ENCODE peak calls at places on chromosomes 5 and 9, in eight cellular contexts. X, B, S, A, O, C, H and W are unnamed samples.
A peak's percentile ranks its signal among the peaks of the same experiment; 100 is the strongest.

GRCh38 chr5:132496631-132497487 is 6.3 kb upstream of the IRF1 start:
- DNase-seq in A (peak; percentile 94), H (peak; percentile 50), O (peak; percentile 71), X (peak; percentile 52), C (peak; percentile 91), B (peak; percentile 76), S (peak; percentile 75), W (peak; percentile 58)

GRCh38 chr9:133238272-133238850 is 29.3 kb upstream of the OBP2B start:
- DNase-seq in X (no peak), O (peak; percentile 32), C (peak; percentile 93), S (peak; percentile 85), A (no peak), H (peak; percentile 82), B (peak; percentile 33), W (no peak)

GRCh38 chr9:127175764-127176163 is 53.3 kb upstream of the ANGPTL2 start:
- DNase-seq in A (no peak), X (no peak), S (no peak), C (no peak), B (no peak), H (peak; percentile 9), O (no peak), W (no peak)

GRCh38 chr5:98391921-98392625 is 381.4 kb upstream of the RGMB start:
- DNase-seq in A (no peak), C (no peak), H (no peak), O (no peak), S (no peak), B (no peak), X (no peak), W (no peak)

GRCh38 chr9:94687451-94687850 is 39.0 kb upstream of the AOPEP start:
- DNase-seq in H (no peak), O (no peak), B (no peak), X (no peak), A (no peak), S (no peak), C (no peak), W (no peak)

GRCh38 chr9:121299467-121300282 is 31.7 kb downstream of the GSN start:
- DNase-seq in A (no peak), B (no peak), C (peak; percentile 89), S (peak; percentile 36), O (peak; percentile 4), X (no peak), H (peak; percentile 57), W (no peak)

GRCh38 chr5:122507581-122507980 is 195.5 kb downstream of the SNCAIP start:
- DNase-seq in H (no peak), C (no peak), B (no peak), A (no peak), S (no peak), O (no peak), X (no peak), W (no peak)

GRCh38 chr5:91111473-91112238 is 271.5 kb downstream of the ARRDC3 start:
- DNase-seq in B (peak; percentile 34), H (no peak), C (no peak), O (no peak), A (no peak), X (no peak), S (no peak), W (no peak)

GRCh38 chr5:16616536-16617271 is at the start of gene RETREG1:
- DNase-seq in S (peak; percentile 46), H (peak; percentile 71), O (peak; percentile 82), A (peak; percentile 86), X (peak; percentile 65), B (peak; percentile 69), C (peak; percentile 68), W (peak; percentile 74)

GRCh38 chr9:25724424-25724823 is 46.2 kb upstream of the TUSC1 start:
- DNase-seq in H (no peak), A (no peak), S (no peak), B (no peak), C (no peak), X (no peak), O (no peak), W (no peak)

GRCh38 chr5:180636403-180637075 is 12.9 kb downstream of the FLT4 start:
- DNase-seq in C (no peak), X (no peak), S (no peak), B (no peak), O (no peak), A (no peak), H (peak; percentile 10), W (no peak)

GRCh38 chr9:79663299-79663698 is 91.5 kb downstream of the TLE4 start:
- DNase-seq in H (no peak), O (no peak), X (no peak), S (no peak), A (no peak), B (no peak), C (no peak), W (no peak)

GRCh38 chr9:137429546-137429890 is 6.3 kb downstream of the NOXA1 start:
- DNase-seq in O (no peak), C (no peak), B (no peak), S (no peak), X (no peak), H (no peak), A (no peak), W (no peak)

GRCh38 chr5:42923710-42924109 is 112.0 kb upstream of the SELENOP start:
- DNase-seq in C (no peak), O (no peak), S (no peak), H (no peak), B (no peak), X (no peak), A (no peak), W (no peak)

GRCh38 chr9:131203438-131204219 is 72.7 kb downstream of the FAM78A start:
- DNase-seq in O (no peak), S (no peak), H (peak; percentile 38), A (no peak), X (no peak), B (no peak), C (no peak), W (no peak)

GRCh38 chr5:151612689-151613427 is 21.7 kb upstream of the FAT2 start:
- DNase-seq in C (no peak), X (no peak), O (peak; percentile 45), A (no peak), B (no peak), S (peak; percentile 82), H (no peak), W (no peak)

GRCh38 chr5:54309237-54309636 is 1.1 kb downstream of the ARL15 start:
- DNase-seq in H (no peak), O (no peak), A (no peak), S (peak; percentile 27), C (no peak), B (peak; percentile 37), X (no peak), W (no peak)

GRCh38 chr5:115859378-115859777 is 17.6 kb downstream of the AP3S1 start:
- DNase-seq in B (no peak), X (no peak), O (no peak), A (no peak), S (no peak), H (no peak), C (no peak), W (no peak)

GRCh38 chr5:68757813-68758212 is 336.0 kb upstream of the SLC30A5 start:
- DNase-seq in H (no peak), A (no peak), B (no peak), C (no peak), S (no peak), O (no peak), X (no peak), W (no peak)

GRCh38 chr9:23041466-23041865 is 594.8 kb downstream of the DMRTA1 start:
- DNase-seq in B (no peak), A (no peak), S (no peak), O (no peak), C (no peak), H (no peak), X (no peak), W (no peak)

GRCh38 chr5:22329683-22330082 is 523.5 kb downstream of the CDH12 start:
- DNase-seq in C (no peak), A (no peak), S (no peak), X (no peak), H (no peak), B (no peak), O (no peak), W (no peak)

GRCh38 chr5:108515706-108516105 is 133.8 kb upstream of the FBXL17 start:
- DNase-seq in B (no peak), S (no peak), C (no peak), O (no peak), X (no peak), A (no peak), H (no peak), W (no peak)

GRCh38 chr9:33229359-33230120 is 10.4 kb upstream of the SPINK4 start:
- DNase-seq in O (no peak), C (no peak), S (peak; percentile 94), B (no peak), A (no peak), H (no peak), X (no peak), W (no peak)

GRCh38 chr9:136378171-136379002 is 4.9 kb upstream of the CARD9 start:
- DNase-seq in O (no peak), X (no peak), S (no peak), B (no peak), H (no peak), C (no peak), A (no peak), W (no peak)

GRCh38 chr5:76114192-76114795 is 31.1 kb downstream of the SV2C start:
- DNase-seq in S (no peak), A (no peak), H (no peak), B (peak; percentile 11), O (no peak), C (peak; percentile 7), X (no peak), W (no peak)

GRCh38 chr9:137053944-137054931 is at the start of gene ENTPD2:
- DNase-seq in S (peak; percentile 70), C (no peak), A (no peak), O (peak; percentile 44), X (peak; percentile 48), H (no peak), B (no peak), W (peak; percentile 31)

GRCh38 chr5:170426149-170426767 is 37.1 kb upstream of the KCNMB1 start:
- DNase-seq in C (peak; percentile 40), H (no peak), A (no peak), S (no peak), B (no peak), X (no peak), O (no peak), W (no peak)

GRCh38 chr5:173745123-173745522 is 128.7 kb upstream of the BOD1 start:
- DNase-seq in S (peak; percentile 24), H (no peak), O (no peak), X (no peak), C (no peak), A (no peak), B (no peak), W (no peak)

GRCh38 chr9:98099346-98099745 is 19.7 kb downstream of the TRIM14 start:
- DNase-seq in H (no peak), X (no peak), C (no peak), S (no peak), O (peak; percentile 29), A (no peak), B (no peak), W (no peak)